ENCODE peak calls at places on chromosomes 1 and 21, in four cellular contexts. E is SK-N-SH, M is HEK293T, O is K562. U is an unnamed sample.

GRCh38 chr1:78447096-78447495 is 43.7 kb upstream of the PTGFR start:
- DNase-seq in E (no peak), M (no peak), O (no peak), U (no peak)

GRCh38 chr1:218390625-218391024 is 45.5 kb downstream of the TGFB2 start:
- DNase-seq in E (peak; percentile 29), M (no peak), O (no peak), U (no peak)

GRCh38 chr1:227546598-227547313 is 16.6 kb upstream of the ZNF678 start:
- DNase-seq in E (no peak), M (no peak), O (no peak), U (no peak)

GRCh38 chr1:156291226-156292061 is 4.0 kb downstream of the GLMP start:
- DNase-seq in E (peak; percentile 86), M (peak; percentile 81), O (peak; percentile 42), U (peak; percentile 94)

GRCh38 chr1:226086776-226087175 is 24.3 kb downstream of the H3-3A start:
- DNase-seq in E (no peak), M (no peak), O (no peak), U (no peak)

GRCh38 chr1:228044961-228045360 is 37.5 kb upstream of the ARF1 start:
- DNase-seq in E (no peak), M (no peak), O (no peak), U (no peak)

GRCh38 chr1:227437495-227438008 is 119.3 kb upstream of the CDC42BPA start:
- DNase-seq in E (peak; percentile 82), M (peak; percentile 58), O (peak; percentile 83), U (peak; percentile 25)

GRCh38 chr1:233319272-233319671 is 8.3 kb upstream of the MAP3K21 start:
- DNase-seq in E (no peak), M (no peak), O (no peak), U (no peak)

GRCh38 chr1:30715216-30715615 is 8.2 kb downstream of the MATN1 start:
- DNase-seq in E (no peak), M (no peak), O (no peak), U (no peak)

GRCh38 chr1:10283318-10283984 is 73.1 kb downstream of the KIF1B start:
- DNase-seq in E (no peak), M (no peak), O (peak; percentile 21), U (no peak)

GRCh38 chr1:213122514-213122929 is 71.5 kb downstream of the RPS6KC1 start:
- DNase-seq in E (peak; percentile 5), M (peak; percentile 22), O (peak; percentile 19), U (peak; percentile 48)

GRCh38 chr21:34885125-34885524 is 164.0 kb downstream of the RUNX1 start:
- DNase-seq in E (no peak), M (no peak), O (peak; percentile 42), U (no peak)

GRCh38 chr1:30706528-30706927 is 16.9 kb downstream of the MATN1 start:
- DNase-seq in E (no peak), M (no peak), O (no peak), U (no peak)

GRCh38 chr1:50603274-50604271 is 180.3 kb upstream of the DMRTA2 start:
- DNase-seq in E (no peak), M (no peak), O (no peak), U (no peak)

GRCh38 chr1:98420376-98421097 is 241.0 kb upstream of the SNX7 start:
- DNase-seq in E (no peak), M (no peak), O (no peak), U (no peak)

GRCh38 chr1:94989911-94990463 is 63.1 kb upstream of the CNN3 start:
- DNase-seq in E (no peak), M (no peak), O (no peak), U (no peak)

GRCh38 chr21:23016617-23017016 is 2018.4 kb downstream of the NCAM2 start:
- DNase-seq in E (peak; percentile 27), M (peak; percentile 23), O (no peak), U (no peak)

GRCh38 chr1:38500352-38500751 is 359.2 kb downstream of the RRAGC start:
- DNase-seq in E (no peak), M (peak; percentile 44), O (no peak), U (no peak)

GRCh38 chr1:164823486-164824279 is 264.7 kb downstream of the PBX1 start:
- DNase-seq in E (no peak), M (no peak), O (no peak), U (no peak)

GRCh38 chr1:28058971-28059878 is 29.2 kb downstream of the EYA3 start:
- DNase-seq in E (no peak), M (no peak), O (no peak), U (no peak)

GRCh38 chr1:233614173-233614742 is 352 bp downstream of the KCNK1 start:
- DNase-seq in E (no peak), M (peak; percentile 61), O (no peak), U (no peak)

GRCh38 chr1:230105754-230106625 is 39.0 kb downstream of the GALNT2 start:
- DNase-seq in E (no peak), M (no peak), O (no peak), U (peak; percentile 89)

GRCh38 chr1:96721053-96721381 is 567 bp upstream of the PTBP2 start:
- DNase-seq in E (no peak), M (no peak), O (no peak), U (no peak)

GRCh38 chr1:163201906-163202305 is 810 bp downstream of the RGS5 start:
- DNase-seq in E (no peak), M (no peak), O (no peak), U (no peak)

GRCh38 chr1:116538527-116538926 is 32.3 kb downstream of the CD58 start:
- DNase-seq in E (no peak), M (no peak), O (no peak), U (peak; percentile 71)

GRCh38 chr1:245444971-245445370 is 290.2 kb downstream of the KIF26B start:
- DNase-seq in E (no peak), M (no peak), O (no peak), U (no peak)

GRCh38 chr1:23420778-23421177 is 3.8 kb downstream of the TCEA3 start:
- DNase-seq in E (no peak), M (no peak), O (no peak), U (no peak)

GRCh38 chr1:226123212-226123560 is 60.7 kb downstream of the H3-3A start:
- DNase-seq in E (peak; percentile 9), M (peak; percentile 9), O (peak; percentile 16), U (no peak)

GRCh38 chr1:67404212-67404620 is 26.0 kb downstream of the SERBP1 start:
- DNase-seq in E (no peak), M (no peak), O (no peak), U (no peak)

GRCh38 chr21:33299181-33299752 is 25.5 kb upstream of the IFNAR1 start:
- DNase-seq in E (no peak), M (no peak), O (no peak), U (no peak)

DNA sequence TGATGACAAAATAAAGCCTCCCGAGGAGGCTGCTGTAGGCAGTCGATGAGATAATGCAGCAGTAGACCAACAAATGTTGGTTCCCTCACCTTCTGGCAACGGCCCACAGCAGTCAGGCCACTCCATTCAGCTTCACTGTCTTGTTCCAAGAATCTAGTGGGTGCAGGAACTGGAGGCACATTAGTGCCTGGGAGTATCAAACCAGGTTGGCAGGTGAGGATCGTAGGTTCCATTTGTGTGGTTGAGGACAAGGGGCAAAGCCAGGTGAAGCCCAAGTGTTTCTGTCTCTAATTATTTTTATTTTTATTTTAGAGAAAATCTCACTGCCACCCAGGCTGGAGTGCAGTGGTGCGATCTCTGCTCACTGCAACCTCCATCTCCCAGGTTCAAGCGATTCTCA is 13.3 kb downstream of the FBXO2 start:
- DNase-seq in E (no peak), M (no peak), O (no peak), U (no peak)
- TF ChIP-seq FOXM1 in E (no peak), M (no peak), O (no peak), U (no peak)

DNA sequence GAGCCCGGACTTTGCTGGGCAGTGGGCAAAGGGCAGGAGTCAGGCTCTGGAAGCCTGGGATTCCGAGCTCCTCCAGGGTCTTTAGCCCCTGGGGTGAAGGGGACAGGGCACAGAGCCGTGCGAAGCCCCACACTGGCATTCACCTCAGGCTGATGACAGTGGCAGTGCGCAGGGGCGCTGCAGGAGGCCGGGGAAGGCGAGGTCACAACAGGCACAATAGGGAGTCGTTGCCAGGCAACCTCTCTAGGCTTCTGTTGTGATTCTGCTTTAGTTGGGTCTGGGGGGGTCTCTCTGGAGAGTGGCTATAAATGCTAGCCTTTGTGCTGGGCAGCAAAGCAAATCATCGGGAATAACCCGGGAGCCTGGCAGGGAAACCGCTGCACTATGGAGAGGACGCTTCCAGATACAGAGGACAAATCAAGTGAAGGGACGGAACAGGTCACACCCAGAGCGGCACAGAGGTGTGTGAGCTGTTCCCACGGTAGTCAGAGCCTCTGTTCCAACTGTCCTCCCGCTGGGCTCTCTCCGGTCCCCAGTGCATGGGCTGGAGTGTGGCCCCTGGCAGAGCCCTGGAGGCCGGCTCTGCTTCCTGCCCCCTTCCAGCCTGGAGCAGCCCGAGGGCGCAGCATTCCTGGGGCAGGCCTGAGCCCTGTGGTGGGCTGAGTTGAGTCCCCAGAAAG is 11.7 kb upstream of the ZBTB21 start:
- DNase-seq in E (no peak), M (no peak), O (no peak), U (no peak)
- TF ChIP-seq FOXM1 in E (no peak), M (no peak), O (no peak), U (no peak)

GRCh38 chr1:244112646-244113045 is 61.6 kb downstream of the ZBTB18 start:
- DNase-seq in E (no peak), M (no peak), O (no peak), U (no peak)
- TF ChIP-seq FOXM1 in E (peak; percentile 85), M (no peak), O (no peak), U (no peak)

GRCh38 chr1:32877211-32878110 is 6.7 kb upstream of the FNDC5 start:
- DNase-seq in E (peak; percentile 53), M (no peak), O (no peak), U (no peak)

GRCh38 chr1:32878637-32879041 is 7.7 kb upstream of the HPCA start:
- DNase-seq in E (no peak), M (no peak), O (peak; percentile 12), U (no peak)

GRCh38 chr1:32874860-32875793 is 4.4 kb upstream of the FNDC5 start:
- DNase-seq in E (no peak), M (no peak), O (no peak), U (no peak)

GRCh38 chr1:32878183-32878582 is 7.5 kb upstream of the FNDC5 start:
- DNase-seq in E (no peak), M (no peak), O (peak; percentile 20), U (no peak)

DNA sequence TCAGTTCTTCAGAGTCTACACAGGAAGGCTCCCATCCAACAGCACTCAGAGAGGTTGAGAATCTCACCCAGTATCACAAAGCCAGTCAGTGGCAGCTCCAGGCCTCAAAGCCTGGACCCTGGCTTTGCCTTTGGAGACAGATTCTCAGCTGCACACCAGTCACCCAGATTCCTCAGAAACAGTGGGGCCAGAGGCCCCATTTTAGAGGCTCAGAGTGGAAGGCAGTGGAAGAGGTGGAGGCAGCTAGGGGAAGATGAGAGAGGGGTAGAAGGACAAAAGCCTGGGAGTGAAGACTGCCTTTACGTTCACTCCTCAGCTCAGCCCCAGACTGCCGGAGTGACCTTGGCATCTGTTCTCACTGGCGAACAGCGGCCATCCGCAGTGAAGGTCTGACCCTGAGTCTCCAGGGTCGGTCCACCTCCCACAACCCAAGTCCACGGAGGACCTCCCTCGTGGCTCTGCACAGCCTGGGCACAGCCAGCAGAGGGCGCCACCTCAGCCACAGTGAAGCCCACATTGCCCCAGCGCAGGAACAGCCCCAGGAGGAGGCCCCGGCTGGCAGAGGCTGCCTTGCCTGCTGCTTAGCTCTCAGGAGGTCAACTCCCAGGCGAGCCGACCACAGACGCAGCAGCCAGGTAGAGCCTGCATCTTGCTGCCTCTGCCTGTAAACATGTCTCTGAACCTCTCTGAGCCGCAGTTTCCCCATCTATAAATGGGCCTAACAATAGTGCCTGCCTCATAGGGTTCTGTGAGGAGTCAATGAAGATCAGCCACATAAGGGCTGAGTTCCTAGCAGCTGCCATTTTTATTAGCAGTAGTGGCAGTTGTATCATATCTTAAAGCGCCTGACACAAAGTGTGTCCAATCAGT is 5.9 kb upstream of the FNDC5 start:
- DNase-seq in E (peak; percentile 87), M (peak; percentile 91), O (peak; percentile 85), U (peak; percentile 24)
- TF ChIP-seq FOXM1 in E (no peak), M (no peak), O (no peak), U (no peak)

GRCh38 chr1:180425956-180426355 is 76.4 kb downstream of the ACBD6 start:
- DNase-seq in E (peak; percentile 36), M (no peak), O (no peak), U (no peak)
- TF ChIP-seq FOXM1 in E (no peak), M (no peak), O (no peak), U (no peak)

U was measured in HepG2.